ENCODE peak calls at places on chromosomes 12 and 14, in seven cellular contexts. One of them, this sample, is unnamed.
A peak's percentile ranks its signal among the peaks of the same experiment; 100 is the strongest.

GRCh38 chr12:50482566-50482965 is 22.2 kb upstream of the DIP2B start:
- DNase-seq in NB4: no peak
- DNase-seq in vagina: no peak
- DNase-seq in astrocyte of the cerebellum: no peak
- DNase-seq in lower leg skin: no peak
- DNase-seq in progenitor cell of endocrine pancreas: no peak
- DNase-seq in ovary: no peak
- DNase-seq in this sample: no peak

GRCh38 chr12:15155271-15155670 is 65.9 kb downstream of the RERG start:
- DNase-seq in NB4: no peak
- DNase-seq in astrocyte of the cerebellum: no peak
- DNase-seq in ovary: no peak
- DNase-seq in progenitor cell of endocrine pancreas: no peak
- DNase-seq in lower leg skin: no peak
- DNase-seq in vagina: no peak
- DNase-seq in this sample: no peak

GRCh38 chr14:102496331-102496691 is 13.3 kb downstream of the ANKRD9 start:
- DNase-seq in NB4: no peak
- DNase-seq in progenitor cell of endocrine pancreas: no peak
- DNase-seq in lower leg skin: no peak
- DNase-seq in ovary: no peak
- DNase-seq in astrocyte of the cerebellum: no peak
- DNase-seq in vagina: no peak
- DNase-seq in this sample: no peak

GRCh38 chr12:120928864-120929652 is 24.9 kb upstream of the SPPL3 start:
- DNase-seq in ovary: no peak
- DNase-seq in astrocyte of the cerebellum: no peak
- DNase-seq in lower leg skin: peak; percentile 48
- DNase-seq in vagina: no peak
- DNase-seq in progenitor cell of endocrine pancreas: peak; percentile 32
- DNase-seq in NB4: no peak
- DNase-seq in this sample: no peak

GRCh38 chr14:68685419-68686211 is 107.3 kb downstream of the ZFP36L1 start:
- DNase-seq in ovary: no peak
- DNase-seq in astrocyte of the cerebellum: no peak
- DNase-seq in NB4: peak; percentile 87
- DNase-seq in progenitor cell of endocrine pancreas: no peak
- DNase-seq in vagina: no peak
- DNase-seq in lower leg skin: no peak
- DNase-seq in this sample: peak; percentile 88

GRCh38 chr12:100962086-100962712 is 167.6 kb downstream of the ANO4 start:
- DNase-seq in vagina: no peak
- DNase-seq in NB4: no peak
- DNase-seq in lower leg skin: no peak
- DNase-seq in progenitor cell of endocrine pancreas: no peak
- DNase-seq in ovary: no peak
- DNase-seq in astrocyte of the cerebellum: peak; percentile 32
- DNase-seq in this sample: no peak

GRCh38 chr14:68822132-68822651 is 29.3 kb upstream of the ZFP36L1 start:
- DNase-seq in lower leg skin: no peak
- DNase-seq in ovary: no peak
- DNase-seq in progenitor cell of endocrine pancreas: no peak
- DNase-seq in vagina: no peak
- DNase-seq in NB4: no peak
- DNase-seq in astrocyte of the cerebellum: no peak
- DNase-seq in this sample: no peak

GRCh38 chr14:20934148-20934762 is 21.0 kb upstream of the RNASE2 start:
- DNase-seq in ovary: no peak
- DNase-seq in vagina: no peak
- DNase-seq in astrocyte of the cerebellum: no peak
- DNase-seq in lower leg skin: no peak
- DNase-seq in progenitor cell of endocrine pancreas: peak; percentile 47
- DNase-seq in NB4: no peak
- DNase-seq in this sample: no peak

GRCh38 chr12:95820096-95820703 is 29.6 kb upstream of the NTN4 start:
- DNase-seq in lower leg skin: no peak
- DNase-seq in vagina: no peak
- DNase-seq in NB4: peak; percentile 34
- DNase-seq in progenitor cell of endocrine pancreas: no peak
- DNase-seq in astrocyte of the cerebellum: no peak
- DNase-seq in ovary: peak; percentile 43
- DNase-seq in this sample: no peak

GRCh38 chr12:120822832-120823503 is 81.2 kb downstream of the SPPL3 start:
- DNase-seq in vagina: no peak
- DNase-seq in progenitor cell of endocrine pancreas: no peak
- DNase-seq in ovary: no peak
- DNase-seq in lower leg skin: no peak
- DNase-seq in astrocyte of the cerebellum: no peak
- DNase-seq in NB4: no peak
- DNase-seq in this sample: no peak

GRCh38 chr14:93318927-93319326 is 13.9 kb downstream of the BTBD7 start:
- DNase-seq in NB4: no peak
- DNase-seq in progenitor cell of endocrine pancreas: no peak
- DNase-seq in lower leg skin: no peak
- DNase-seq in ovary: no peak
- DNase-seq in vagina: no peak
- DNase-seq in astrocyte of the cerebellum: no peak
- DNase-seq in this sample: no peak

GRCh38 chr14:105525861-105526780 is at the start of gene TMEM121:
- DNase-seq in vagina: no peak
- DNase-seq in progenitor cell of endocrine pancreas: peak; percentile 39
- DNase-seq in ovary: no peak
- DNase-seq in astrocyte of the cerebellum: no peak
- DNase-seq in NB4: no peak
- DNase-seq in lower leg skin: no peak
- DNase-seq in this sample: no peak

GRCh38 chr14:74510955-74511354 is 17.4 kb downstream of the ISCA2 start:
- DNase-seq in ovary: no peak
- DNase-seq in NB4: no peak
- DNase-seq in lower leg skin: no peak
- DNase-seq in astrocyte of the cerebellum: no peak
- DNase-seq in progenitor cell of endocrine pancreas: no peak
- DNase-seq in vagina: no peak
- DNase-seq in this sample: peak; percentile 34

GRCh38 chr14:99351166-99352007 is 79.4 kb upstream of the BCL11B start:
- DNase-seq in NB4: no peak
- DNase-seq in ovary: no peak
- DNase-seq in astrocyte of the cerebellum: no peak
- DNase-seq in lower leg skin: no peak
- DNase-seq in progenitor cell of endocrine pancreas: no peak
- DNase-seq in vagina: no peak
- DNase-seq in this sample: no peak

GRCh38 chr14:22232486-22232885 is 356.5 kb downstream of the DAD1 start:
- DNase-seq in lower leg skin: no peak
- DNase-seq in ovary: no peak
- DNase-seq in vagina: no peak
- DNase-seq in NB4: no peak
- DNase-seq in progenitor cell of endocrine pancreas: no peak
- DNase-seq in astrocyte of the cerebellum: no peak
- DNase-seq in this sample: no peak

GRCh38 chr14:80428171-80428570 is 216.9 kb upstream of the DIO2 start:
- DNase-seq in vagina: no peak
- DNase-seq in progenitor cell of endocrine pancreas: no peak
- DNase-seq in ovary: no peak
- DNase-seq in lower leg skin: no peak
- DNase-seq in NB4: no peak
- DNase-seq in astrocyte of the cerebellum: peak; percentile 11
- DNase-seq in this sample: no peak

GRCh38 chr12:48824112-48824511 is 5.8 kb downstream of the CACNB3 start:
- DNase-seq in vagina: no peak
- DNase-seq in NB4: no peak
- DNase-seq in ovary: no peak
- DNase-seq in lower leg skin: no peak
- DNase-seq in astrocyte of the cerebellum: no peak
- DNase-seq in progenitor cell of endocrine pancreas: no peak
- DNase-seq in this sample: no peak

GRCh38 chr12:15404485-15404884 is 82.2 kb downstream of the PTPRO start:
- DNase-seq in NB4: no peak
- DNase-seq in astrocyte of the cerebellum: no peak
- DNase-seq in vagina: no peak
- DNase-seq in progenitor cell of endocrine pancreas: no peak
- DNase-seq in ovary: no peak
- DNase-seq in lower leg skin: no peak
- DNase-seq in this sample: no peak

GRCh38 chr12:54522213-54522612 is 24.7 kb downstream of the NCKAP1L start:
- DNase-seq in lower leg skin: no peak
- DNase-seq in ovary: no peak
- DNase-seq in NB4: peak; percentile 11
- DNase-seq in vagina: no peak
- DNase-seq in progenitor cell of endocrine pancreas: no peak
- DNase-seq in astrocyte of the cerebellum: no peak
- DNase-seq in this sample: no peak

GRCh38 chr12:65420941-65421340 is 142.5 kb downstream of the MSRB3 start:
- DNase-seq in lower leg skin: no peak
- DNase-seq in vagina: no peak
- DNase-seq in astrocyte of the cerebellum: no peak
- DNase-seq in NB4: no peak
- DNase-seq in progenitor cell of endocrine pancreas: no peak
- DNase-seq in ovary: no peak
- DNase-seq in this sample: no peak

GRCh38 chr14:77124345-77125274 is 17.0 kb downstream of the ZDHHC22 start:
- DNase-seq in ovary: peak; percentile 34
- DNase-seq in lower leg skin: no peak
- DNase-seq in progenitor cell of endocrine pancreas: peak; percentile 38
- DNase-seq in NB4: peak; percentile 18
- DNase-seq in vagina: no peak
- DNase-seq in astrocyte of the cerebellum: no peak
- DNase-seq in this sample: no peak

GRCh38 chr12:128856791-128857078 is 3.5 kb downstream of the GLT1D1 start:
- DNase-seq in NB4: no peak
- DNase-seq in vagina: no peak
- DNase-seq in astrocyte of the cerebellum: no peak
- DNase-seq in progenitor cell of endocrine pancreas: no peak
- DNase-seq in lower leg skin: no peak
- DNase-seq in ovary: no peak
- DNase-seq in this sample: no peak

GRCh38 chr12:2023365-2023764 is 19.1 kb upstream of the DCP1B start:
- DNase-seq in vagina: no peak
- DNase-seq in ovary: no peak
- DNase-seq in NB4: no peak
- DNase-seq in progenitor cell of endocrine pancreas: no peak
- DNase-seq in lower leg skin: no peak
- DNase-seq in astrocyte of the cerebellum: no peak
- DNase-seq in this sample: no peak

GRCh38 chr14:99649219-99649618 is 4.3 kb downstream of the HHIPL1 start:
- DNase-seq in astrocyte of the cerebellum: peak; percentile 41
- DNase-seq in progenitor cell of endocrine pancreas: no peak
- DNase-seq in ovary: no peak
- DNase-seq in vagina: no peak
- DNase-seq in NB4: no peak
- DNase-seq in lower leg skin: no peak
- DNase-seq in this sample: no peak

GRCh38 chr12:72491399-72491798 is 219.2 kb downstream of the TRHDE start:
- DNase-seq in ovary: no peak
- DNase-seq in progenitor cell of endocrine pancreas: no peak
- DNase-seq in lower leg skin: no peak
- DNase-seq in vagina: no peak
- DNase-seq in NB4: no peak
- DNase-seq in astrocyte of the cerebellum: no peak
- DNase-seq in this sample: no peak

GRCh38 chr14:39265741-39266588 is 32.2 kb downstream of the MIA2 start:
- DNase-seq in astrocyte of the cerebellum: no peak
- DNase-seq in progenitor cell of endocrine pancreas: no peak
- DNase-seq in ovary: no peak
- DNase-seq in vagina: no peak
- DNase-seq in lower leg skin: no peak
- DNase-seq in NB4: peak; percentile 50
- DNase-seq in this sample: no peak

GRCh38 chr12:65556676-65557424 is 267.4 kb upstream of the HMGA2 start:
- DNase-seq in progenitor cell of endocrine pancreas: peak; percentile 78
- DNase-seq in vagina: no peak
- DNase-seq in NB4: peak; percentile 82
- DNase-seq in lower leg skin: peak; percentile 60
- DNase-seq in ovary: peak; percentile 71
- DNase-seq in astrocyte of the cerebellum: peak; percentile 70
- DNase-seq in this sample: peak; percentile 63

GRCh38 chr14:92942576-92942975 is 19.6 kb downstream of the CHGA start:
- DNase-seq in ovary: no peak
- DNase-seq in NB4: no peak
- DNase-seq in lower leg skin: no peak
- DNase-seq in astrocyte of the cerebellum: no peak
- DNase-seq in vagina: no peak
- DNase-seq in progenitor cell of endocrine pancreas: no peak
- DNase-seq in this sample: no peak

GRCh38 chr12:6370994-6371754 is 4.2 kb downstream of the SCNN1A start:
- DNase-seq in ovary: no peak
- DNase-seq in vagina: no peak
- DNase-seq in NB4: peak; percentile 65
- DNase-seq in astrocyte of the cerebellum: peak; percentile 50
- DNase-seq in lower leg skin: no peak
- DNase-seq in progenitor cell of endocrine pancreas: peak; percentile 79
- DNase-seq in this sample: no peak
- TF ChIP-seq CTCF in ovary: no peak
- TF ChIP-seq CTCF in vagina: no peak
- TF ChIP-seq CTCF in NB4: peak; percentile 6
- TF ChIP-seq CTCF in astrocyte of the cerebellum: peak; percentile 47
- TF ChIP-seq CTCF in lower leg skin: no peak
- TF ChIP-seq CTCF in progenitor cell of endocrine pancreas: peak; percentile 53
- TF ChIP-seq CTCF in this sample: no peak

DNA sequence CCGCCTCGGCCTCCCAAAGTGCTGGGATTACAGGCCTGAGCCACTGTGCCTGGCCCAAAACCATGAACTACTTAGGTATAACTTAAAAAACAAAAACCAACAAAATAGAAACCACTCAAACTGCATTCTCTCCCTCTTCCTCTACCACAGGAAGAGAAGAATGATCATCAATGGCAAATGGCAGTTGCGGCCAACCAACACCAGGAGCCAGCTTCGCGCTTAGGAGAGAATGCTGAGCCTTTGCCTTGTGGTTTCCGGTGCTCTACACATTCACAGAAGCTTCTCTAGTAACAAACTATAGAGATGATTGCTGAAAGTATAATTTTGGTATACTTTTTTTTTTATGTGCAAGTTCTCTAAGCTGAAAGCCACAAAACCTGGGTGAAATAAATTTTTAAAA is 17.1 kb downstream of the CATSPERB start:
- DNase-seq in NB4: peak; percentile 2
- DNase-seq in astrocyte of the cerebellum: no peak
- DNase-seq in lower leg skin: no peak
- DNase-seq in vagina: no peak
- DNase-seq in ovary: no peak
- DNase-seq in progenitor cell of endocrine pancreas: no peak
- DNase-seq in this sample: no peak
- TF ChIP-seq CTCF in NB4: no peak
- TF ChIP-seq CTCF in astrocyte of the cerebellum: no peak
- TF ChIP-seq CTCF in lower leg skin: no peak
- TF ChIP-seq CTCF in vagina: no peak
- TF ChIP-seq CTCF in ovary: no peak
- TF ChIP-seq CTCF in progenitor cell of endocrine pancreas: no peak
- TF ChIP-seq CTCF in this sample: no peak

GRCh38 chr12:77916276-77916675 is 85.6 kb downstream of the NAV3 start:
- DNase-seq in lower leg skin: no peak
- DNase-seq in astrocyte of the cerebellum: no peak
- DNase-seq in ovary: no peak
- DNase-seq in vagina: no peak
- DNase-seq in progenitor cell of endocrine pancreas: no peak
- DNase-seq in NB4: no peak
- DNase-seq in this sample: no peak

GRCh38 chr12:77914089-77914488 is 83.4 kb downstream of the NAV3 start:
- DNase-seq in lower leg skin: no peak
- DNase-seq in ovary: no peak
- DNase-seq in vagina: no peak
- DNase-seq in astrocyte of the cerebellum: no peak
- DNase-seq in NB4: no peak
- DNase-seq in progenitor cell of endocrine pancreas: no peak
- DNase-seq in this sample: no peak
- TF ChIP-seq CTCF in lower leg skin: no peak
- TF ChIP-seq CTCF in ovary: no peak
- TF ChIP-seq CTCF in vagina: no peak
- TF ChIP-seq CTCF in astrocyte of the cerebellum: no peak
- TF ChIP-seq CTCF in NB4: no peak
- TF ChIP-seq CTCF in progenitor cell of endocrine pancreas: no peak
- TF ChIP-seq CTCF in this sample: no peak

GRCh38 chr14:90301580-90302181 is 30.1 kb downstream of the NRDE2 start:
- DNase-seq in astrocyte of the cerebellum: peak; percentile 55
- DNase-seq in ovary: no peak
- DNase-seq in lower leg skin: no peak
- DNase-seq in progenitor cell of endocrine pancreas: no peak
- DNase-seq in vagina: no peak
- DNase-seq in NB4: peak; percentile 46
- DNase-seq in this sample: no peak
- TF ChIP-seq CTCF in astrocyte of the cerebellum: peak; percentile 51
- TF ChIP-seq CTCF in ovary: peak; percentile 32
- TF ChIP-seq CTCF in lower leg skin: no peak
- TF ChIP-seq CTCF in progenitor cell of endocrine pancreas: peak; percentile 58
- TF ChIP-seq CTCF in vagina: no peak
- TF ChIP-seq CTCF in NB4: no peak
- TF ChIP-seq CTCF in this sample: peak; percentile 32